ENCODE peak calls at places on chromosomes 16 and 17, in ten cellular contexts. J is sigmoid colon, X is HepG2, Q is HCT116, Z is suprapubic skin, I is stomach, A is breast epithelium, F is prostate gland, C is upper lobe of left lung, G is K562. W is an unnamed sample.

GRCh38 chr17:45052052-45052772 is 780 bp upstream of the DCAKD start:
- DNase-seq in I (peak; percentile 53), A (no peak), F (peak; percentile 19), X (peak; percentile 18), Z (no peak), Q (no peak), G (peak; percentile 49), C (peak; percentile 87), J (peak; percentile 80), W (no peak)

GRCh38 chr16:24540575-24541240 is 1.3 kb downstream of the RBBP6 start:
- DNase-seq in Z (no peak), G (peak; percentile 17), C (no peak), I (no peak), X (no peak), A (no peak), Q (no peak), J (no peak), F (peak; percentile 20), W (no peak)

GRCh38 chr17:50813583-50813982 is 21.8 kb upstream of the WFIKKN2 start:
- DNase-seq in G (no peak), I (no peak), A (no peak), X (no peak), F (no peak), C (no peak), J (no peak), Q (no peak), Z (no peak), W (no peak)

GRCh38 chr17:2484876-2485275 is 26.8 kb downstream of the METTL16 start:
- DNase-seq in X (no peak), J (no peak), G (no peak), C (no peak), Q (no peak), I (no peak), Z (no peak), F (peak; percentile 23), A (no peak), W (no peak)

GRCh38 chr17:32859857-32860525 is 16.9 kb downstream of the MYO1D start:
- DNase-seq in C (no peak), I (no peak), Q (no peak), F (no peak), G (peak; percentile 79), A (no peak), Z (no peak), X (no peak), J (no peak), W (no peak)

GRCh38 chr17:79041041-79041570 is 17.1 kb downstream of the C1QTNF1 start:
- DNase-seq in I (no peak), G (no peak), J (peak; percentile 64), A (no peak), X (no peak), F (no peak), C (no peak), Q (no peak), Z (no peak), W (no peak)

GRCh38 chr16:19851476-19851875 is 33.2 kb downstream of the GPRC5B start:
- DNase-seq in G (no peak), A (no peak), C (no peak), X (no peak), Q (no peak), Z (no peak), F (no peak), I (no peak), J (peak; percentile 39), W (no peak)

GRCh38 chr16:67923414-67924127 is 8.1 kb downstream of the CTRL start:
- DNase-seq in C (no peak), X (no peak), A (peak; percentile 57), F (peak; percentile 44), Z (no peak), I (no peak), Q (no peak), J (no peak), G (no peak), W (no peak)

GRCh38 chr16:54216268-54217187 is 70.1 kb downstream of the IRX3 start:
- DNase-seq in F (no peak), C (no peak), J (peak; percentile 68), X (no peak), I (no peak), G (no peak), Q (no peak), Z (no peak), A (no peak), W (no peak)

GRCh38 chr17:43578352-43578698 is 32.2 kb upstream of the ETV4 start:
- DNase-seq in G (no peak), I (no peak), J (no peak), C (no peak), X (no peak), Q (no peak), A (no peak), F (no peak), Z (no peak), W (no peak)

GRCh38 chr16:66741131-66741900 is 10.1 kb downstream of the DYNC1LI2 start:
- DNase-seq in J (peak; percentile 96), X (peak; percentile 20), Z (peak; percentile 91), G (peak; percentile 35), A (peak; percentile 91), F (peak; percentile 91), Q (peak; percentile 48), C (peak; percentile 62), I (peak; percentile 91), W (peak; percentile 96)
- TF ChIP-seq POLR2A in J (no peak), X (no peak), Z (no peak), G (no peak), A (no peak), F (no peak), Q (no peak), C (no peak), I (no peak), W (no peak)

GRCh38 chr17:8144401-8145295 is 7.6 kb downstream of the PER1 start:
- DNase-seq in X (no peak), I (no peak), J (peak; percentile 68), C (peak; percentile 62), F (no peak), G (no peak), Z (no peak), A (no peak), Q (no peak), W (no peak)

GRCh38 chr17:8145811-8146210 is 6.4 kb downstream of the PER1 start:
- DNase-seq in Q (no peak), A (no peak), F (no peak), G (no peak), X (no peak), I (no peak), Z (no peak), C (peak; percentile 65), J (peak; percentile 69), W (no peak)

GRCh38 chr17:8142158-8142886 is 9.9 kb downstream of the PER1 start:
- DNase-seq in A (no peak), G (no peak), J (peak; percentile 75), I (no peak), X (no peak), Q (no peak), Z (no peak), F (no peak), C (peak; percentile 75), W (no peak)

GRCh38 chr17:8142887-8143580 is 9.2 kb downstream of the PER1 start:
- DNase-seq in Q (no peak), F (no peak), X (no peak), C (peak; percentile 80), J (peak; percentile 66), I (no peak), A (no peak), Z (no peak), G (no peak), W (no peak)

DNA sequence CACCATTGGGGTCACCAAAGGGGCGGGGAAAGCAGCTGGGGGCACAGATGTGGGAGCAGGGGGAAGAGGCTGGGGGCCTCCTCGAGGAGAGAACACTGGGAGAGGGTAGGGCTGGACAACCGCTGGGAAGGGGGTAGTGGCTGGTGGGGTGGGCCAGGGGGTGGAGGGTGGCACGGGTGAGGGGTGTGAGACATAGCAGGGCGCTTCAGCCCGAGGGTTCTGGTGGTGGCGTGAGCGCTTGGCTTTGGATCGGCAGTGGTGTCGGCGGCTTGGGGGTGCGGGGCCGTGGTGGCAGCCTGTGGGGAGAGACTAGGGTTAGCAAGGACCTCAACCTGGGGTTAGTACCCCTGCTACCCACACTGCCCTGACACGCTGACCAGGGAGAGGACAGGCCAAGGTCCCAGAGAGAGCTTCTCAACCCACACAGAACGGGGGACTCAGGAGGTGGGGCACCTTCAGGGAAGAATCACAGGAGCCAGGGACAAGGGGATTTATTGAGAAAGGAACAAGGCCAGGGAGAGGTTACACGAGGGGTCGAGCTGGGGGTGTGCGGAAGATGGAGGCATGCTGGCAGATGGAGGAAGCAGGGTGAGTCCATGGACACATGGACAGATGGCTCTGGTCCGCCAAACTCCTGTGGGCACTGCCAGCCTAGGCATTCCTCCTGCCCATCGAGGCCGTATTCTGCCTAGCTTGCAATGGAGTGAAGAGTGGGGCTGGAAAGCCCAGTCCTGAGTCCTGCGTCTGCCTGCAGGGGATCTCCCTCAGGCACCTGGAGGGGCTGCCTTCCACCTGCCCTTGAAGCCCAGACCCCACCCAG is 8.4 kb downstream of the PER1 start:
- DNase-seq in G (no peak), Q (no peak), I (no peak), J (no peak), X (no peak), C (peak; percentile 86), A (peak; percentile 54), F (no peak), Z (no peak), W (no peak)
- TF ChIP-seq POLR2AphosphoS5 in G (no peak), Q (no peak), I (peak; percentile 41), J (peak; percentile 66), X (no peak), C (no peak), A (no peak), F (no peak), Z (no peak), W (no peak)

GRCh38 chr16:85565340-85565739 is 47.8 kb upstream of the GSE1 start:
- DNase-seq in J (no peak), Z (no peak), G (no peak), Q (no peak), A (no peak), C (no peak), X (no peak), F (no peak), I (no peak), W (no peak)
- H3K4me1 ChIP-seq in J (peaks cover 48% of the 10 kb centered on the region), Z (peaks cover 67% of the 10 kb centered on the region), G (peaks cover 98% of the 10 kb centered on the region), Q (peaks cover 17% of the 10 kb centered on the region), A (peaks cover 3% of the 10 kb centered on the region), C (peaks cover 95% of the 10 kb centered on the region), X (peaks cover 59% of the 10 kb centered on the region), F (no peaks in the 10 kb centered on the region), I (peaks cover 63% of the 10 kb centered on the region), W (peaks cover 52% of the 10 kb centered on the region)

GRCh38 chr17:335691-336090 is 16.9 kb downstream of the RPH3AL start:
- DNase-seq in F (no peak), A (no peak), G (no peak), X (no peak), Q (no peak), I (no peak), J (peak; percentile 60), C (no peak), Z (no peak), W (no peak)

GRCh38 chr17:334974-335481 is 17.6 kb downstream of the RPH3AL start:
- DNase-seq in X (no peak), A (no peak), G (no peak), Z (no peak), F (no peak), J (peak; percentile 62), Q (no peak), C (no peak), I (no peak), W (no peak)

GRCh38 chr17:332023-332422 is 20.6 kb downstream of the RPH3AL start:
- DNase-seq in J (peak; percentile 63), X (no peak), I (no peak), Z (no peak), F (no peak), C (no peak), G (no peak), Q (no peak), A (no peak), W (no peak)

GRCh38 chr17:332558-333322 is 19.9 kb downstream of the RPH3AL start:
- DNase-seq in Q (no peak), I (no peak), C (peak; percentile 77), G (no peak), F (no peak), A (peak; percentile 36), Z (no peak), X (no peak), J (peak; percentile 79), W (no peak)

GRCh38 chr17:333626-334396 is 18.8 kb downstream of the RPH3AL start:
- DNase-seq in C (no peak), F (no peak), G (peak; percentile 26), Z (peak; percentile 79), Q (no peak), J (peak; percentile 95), X (no peak), A (no peak), I (peak; percentile 60), W (peak; percentile 96)
- TF ChIP-seq POLR2A in C (peak; percentile 65), F (no peak), G (no peak), Z (no peak), Q (no peak), J (peak; percentile 10), X (no peak), A (no peak), I (no peak), W (peak; percentile 35)

W was measured in esophagus muscularis mucosa.